ENCODE peak calls at places on chromosomes 16 and 17, in nine cellular contexts. K, G, L, H, B, F, R, A and Z are unnamed samples. For H3K4me1, the result is how much of the 10 kb centered on the place peaks cover.

GRCh38 chr16:10868562-10869469 is 8.2 kb upstream of the CIITA start:
- DNase-seq in K (peak), H (peak), R (no peak), L (no peak), G (peak), F (no peak), A (no peak), B (no peak), Z (peak)

GRCh38 chr17:57195790-57196460 is 60.4 kb upstream of the MSI2 start:
- DNase-seq in L (no peak), H (no peak), G (no peak), A (no peak), R (no peak), K (no peak), F (peak), B (peak), Z (no peak)

GRCh38 chr17:78105101-78105500 is 23.5 kb downstream of the TMC6 start:
- DNase-seq in B (no peak), K (peak), A (no peak), F (no peak), G (no peak), L (no peak), H (no peak), R (no peak), Z (no peak)

GRCh38 chr16:2828876-2829430 is 1.1 kb upstream of the ZG16B start:
- DNase-seq in A (no peak), K (no peak), F (no peak), L (no peak), G (no peak), B (no peak), H (no peak), R (no peak), Z (no peak)

GRCh38 chr16:30893082-30893743 is 664 bp downstream of the BCL7C start:
- DNase-seq in F (peak), H (no peak), L (no peak), K (no peak), A (no peak), B (no peak), R (no peak), G (no peak), Z (peak)

GRCh38 chr17:19342611-19343255 is 19.8 kb downstream of the B9D1 start:
- DNase-seq in G (no peak), H (no peak), R (no peak), B (no peak), F (no peak), K (no peak), L (no peak), A (no peak), Z (no peak)

GRCh38 chr16:73024571-73025105 is 23.3 kb downstream of the ZFHX3 start:
- DNase-seq in L (no peak), K (no peak), F (no peak), G (no peak), A (no peak), R (no peak), B (no peak), H (no peak), Z (no peak)

GRCh38 chr16:82995927-82996441 is 369.2 kb downstream of the CDH13 start:
- DNase-seq in R (no peak), G (peak), H (peak), B (peak), A (no peak), K (no peak), L (no peak), F (no peak), Z (no peak)

GRCh38 chr16:55701442-55702319 is 45.9 kb downstream of the SLC6A2 start:
- DNase-seq in F (peak), K (peak), L (peak), G (peak), R (peak), H (peak), A (no peak), B (peak), Z (peak)

GRCh38 chr17:70405492-70406220 is 236.3 kb downstream of the KCNJ2 start:
- DNase-seq in A (no peak), R (no peak), F (no peak), K (no peak), L (no peak), B (peak), H (no peak), G (no peak), Z (no peak)

GRCh38 chr17:6043405-6043804 is 26.8 kb upstream of the WSCD1 start:
- DNase-seq in B (no peak), R (no peak), K (no peak), L (no peak), G (no peak), A (no peak), F (no peak), H (no peak), Z (no peak)

GRCh38 chr17:6044261-6044660 is 25.9 kb upstream of the WSCD1 start:
- DNase-seq in G (no peak), A (no peak), F (no peak), B (no peak), K (no peak), R (no peak), H (no peak), L (no peak), Z (no peak)

GRCh38 chr17:6046431-6046830 is 23.7 kb upstream of the WSCD1 start:
- DNase-seq in K (no peak), A (no peak), G (no peak), L (no peak), F (no peak), H (no peak), R (no peak), B (peak), Z (no peak)

GRCh38 chr17:6047966-6048365 is 22.2 kb upstream of the WSCD1 start:
- DNase-seq in R (no peak), A (no peak), G (no peak), K (no peak), H (no peak), B (peak), F (no peak), L (no peak), Z (no peak)

DNA sequence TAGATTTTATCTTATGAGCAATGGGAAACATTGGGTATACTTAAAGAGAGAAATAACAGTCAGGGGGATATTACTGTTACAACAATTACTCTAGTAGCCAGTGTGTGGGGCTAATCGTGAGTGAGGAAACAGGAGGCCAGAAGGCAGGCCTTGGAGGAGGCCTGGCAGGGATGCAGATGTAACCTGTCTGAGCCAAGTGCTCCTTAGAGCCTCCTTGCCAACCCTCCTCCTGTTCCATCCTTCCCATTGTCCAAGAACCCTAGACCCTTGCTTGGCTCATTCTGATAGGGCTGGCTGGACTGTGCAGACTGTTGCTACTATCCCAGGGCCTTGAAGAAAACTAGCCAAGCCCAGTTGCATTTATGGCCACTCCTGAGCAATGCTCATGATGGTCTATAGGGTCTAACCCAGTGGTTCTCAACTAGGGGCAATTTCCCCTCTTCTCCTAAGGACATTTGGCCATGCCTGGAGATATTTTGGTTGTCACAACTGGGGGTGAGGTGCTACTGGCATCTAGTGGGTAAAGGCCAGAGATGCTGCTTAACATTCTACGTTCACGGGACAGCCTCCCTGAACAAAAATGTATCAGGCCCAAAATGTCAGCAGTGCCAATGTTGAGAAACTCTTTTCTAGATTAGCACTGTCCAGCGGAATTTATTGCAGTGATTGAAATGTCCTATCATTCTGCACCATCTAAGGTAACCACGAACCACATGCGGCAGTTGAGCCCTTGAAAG is 24.4 kb upstream of the WSCD1 start:
- DNase-seq in B (no peak), L (no peak), R (no peak), A (no peak), G (no peak), F (no peak), H (no peak), K (no peak), Z (no peak)
- TF ChIP-seq CTCF in B (no peak), L (no peak), R (no peak), A (no peak), G (no peak), F (no peak), H (peak), K (no peak), Z (no peak)

DNA sequence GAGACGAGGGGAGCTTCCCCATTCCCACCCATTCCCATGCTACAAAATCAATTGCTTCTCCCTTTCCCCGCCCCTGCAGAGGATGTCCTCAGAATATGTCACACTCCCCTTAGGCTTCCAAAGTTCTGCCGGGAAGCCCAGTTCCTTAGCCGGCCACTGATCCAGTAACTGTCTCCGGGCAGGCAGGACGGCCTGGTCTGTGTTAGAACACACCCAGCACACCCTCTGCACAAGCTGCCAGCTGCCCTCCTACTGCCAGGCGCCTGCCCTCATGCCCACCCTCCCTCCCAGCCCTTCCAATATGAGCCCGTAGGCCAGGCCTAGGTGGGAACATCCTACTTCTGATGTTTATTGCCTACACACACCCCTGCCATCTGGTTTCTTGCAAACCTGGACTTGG is 31.1 kb downstream of the SGSM2 start:
- DNase-seq in B (no peak), H (no peak), G (no peak), K (peak), F (no peak), A (no peak), L (no peak), R (no peak), Z (no peak)
- H3K4me1 ChIP-seq in B (under half), H (under half), G (under half), K (under half), F (under half), A (under half), L (under half), R (under half), Z (under half)

DNA sequence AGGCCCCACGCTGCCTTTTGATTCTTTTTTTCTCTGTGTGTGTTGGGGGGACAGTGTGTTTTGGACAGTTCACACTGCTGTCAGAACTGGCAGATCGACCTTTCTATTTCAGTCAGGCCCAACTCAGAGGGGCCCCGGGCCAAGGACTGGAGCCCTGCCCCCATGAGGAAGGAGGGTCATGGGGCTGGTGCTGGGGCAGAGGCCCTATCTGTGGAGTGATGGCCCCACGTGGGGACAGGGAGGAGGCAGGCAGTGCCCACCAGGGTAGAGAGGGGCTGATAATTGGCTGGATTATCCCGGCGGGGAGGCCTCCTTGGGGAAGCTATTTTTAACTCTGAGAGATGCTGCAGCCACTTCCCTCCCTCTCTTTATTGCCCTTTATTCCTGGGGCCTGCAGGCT is 5.7 kb upstream of the KCNJ12 start:
- DNase-seq in A (no peak), F (no peak), G (peak), L (peak), H (no peak), R (no peak), B (no peak), K (peak), Z (no peak)
- H3K27ac ChIP-seq in A (no peak), F (no peak), G (peak), L (peak), H (no peak), R (peak), B (no peak), K (peak), Z (no peak)

GRCh38 chr17:17216776-17217175 is 10.6 kb upstream of the PLD6 start:
- DNase-seq in G (no peak), A (no peak), L (no peak), F (no peak), B (no peak), H (no peak), R (no peak), K (no peak), Z (no peak)
- TF ChIP-seq CTCF in G (no peak), A (no peak), L (no peak), F (no peak), B (no peak), H (no peak), R (no peak), K (no peak), Z (no peak)

GRCh38 chr17:81288715-81289114 is 6.4 kb downstream of the SLC38A10 start:
- DNase-seq in K (no peak), B (no peak), H (no peak), G (no peak), L (no peak), A (no peak), R (no peak), F (no peak), Z (no peak)
- H3K4me1 ChIP-seq in K (half or more), B (under half), H (under half), G (under half), L (under half), A (under half), R (under half), F (under half), Z (under half)

GRCh38 chr16:8591451-8591850 is 1.1 kb upstream of the TMEM114 start:
- DNase-seq in L (no peak), G (no peak), A (no peak), H (no peak), K (no peak), B (no peak), R (no peak), F (no peak), Z (no peak)
- H3K27ac ChIP-seq in L (no peak), G (no peak), A (no peak), H (no peak), K (no peak), B (no peak), R (no peak), F (no peak), Z (no peak)